ENCODE peak calls at places on chromosomes 6 and 20, in eight cellular contexts. R, E, M, F, D, O, S and N are unnamed samples.

GRCh38 chr20:10217517-10218410 is 866 bp upstream of the SNAP25 start:
- DNase-seq in M (peak; percentile 94), R (no peak), D (no peak), E (peak; percentile 69), S (no peak), F (peak; percentile 11), O (no peak), N (no peak)

GRCh38 chr6:136952714-136953260 is 30.7 kb downstream of the SLC35D3 start:
- DNase-seq in R (no peak), M (no peak), O (no peak), D (no peak), S (no peak), E (no peak), F (no peak), N (no peak)

GRCh38 chr6:18820725-18821124 is 433.6 kb downstream of the RNF144B start:
- DNase-seq in R (no peak), S (no peak), M (no peak), O (no peak), F (no peak), E (no peak), D (no peak), N (no peak)

GRCh38 chr6:90294614-90294988 is 2.0 kb downstream of the BACH2 start:
- DNase-seq in D (no peak), F (no peak), S (no peak), O (no peak), R (no peak), E (no peak), M (no peak), N (no peak)

GRCh38 chr6:127458817-127459216 is 372 bp downstream of the KIAA0408 start:
- DNase-seq in M (no peak), D (peak; percentile 72), S (peak; percentile 77), F (peak; percentile 43), O (no peak), R (no peak), E (peak; percentile 86), N (no peak)

GRCh38 chr20:8678098-8678776 is 390.6 kb upstream of the PLCB4 start:
- DNase-seq in M (no peak), F (no peak), R (no peak), S (no peak), O (no peak), E (no peak), D (no peak), N (no peak)

GRCh38 chr6:29564875-29565274 is 5.3 kb upstream of the UBD start:
- DNase-seq in D (no peak), R (no peak), F (no peak), S (no peak), M (no peak), E (no peak), O (no peak), N (no peak)

GRCh38 chr6:17418281-17419188 is 25.1 kb downstream of the CAP2 start:
- DNase-seq in M (peak; percentile 27), F (no peak), R (no peak), E (no peak), O (no peak), S (no peak), D (no peak), N (no peak)

GRCh38 chr6:48068326-48069191 is 42.4 kb downstream of the PTCHD4 start:
- DNase-seq in D (no peak), O (no peak), E (no peak), F (no peak), S (no peak), M (no peak), R (no peak), N (no peak)

GRCh38 chr6:169415179-169415578 is 161.5 kb upstream of the THBS2 start:
- DNase-seq in O (no peak), M (peak; percentile 6), E (no peak), F (no peak), S (no peak), R (no peak), D (no peak), N (no peak)

GRCh38 chr6:17281497-17282481 is 628 bp downstream of the RBM24 start:
- DNase-seq in E (peak; percentile 68), O (no peak), F (no peak), M (no peak), D (peak; percentile 69), R (no peak), S (peak; percentile 45), N (peak; percentile 13)

GRCh38 chr6:100267721-100268123 is 197.0 kb downstream of the SIM1 start:
- DNase-seq in R (no peak), F (no peak), D (no peak), E (no peak), O (no peak), S (no peak), M (no peak), N (no peak)

GRCh38 chr6:62652692-62653328 is 366.8 kb upstream of the KHDRBS2 start:
- DNase-seq in M (peak; percentile 3), F (peak; percentile 26), O (no peak), S (no peak), D (no peak), R (no peak), E (no peak), N (no peak)

GRCh38 chr6:113181164-113181563 is 676.0 kb upstream of the MARCKS start:
- DNase-seq in R (no peak), E (no peak), S (no peak), M (no peak), D (no peak), O (no peak), F (no peak), N (no peak)

GRCh38 chr6:40912158-40912946 is 126.7 kb downstream of the UNC5CL start:
- DNase-seq in S (peak; percentile 68), F (peak; percentile 72), R (no peak), M (peak; percentile 73), D (no peak), O (peak; percentile 69), E (no peak), N (no peak)

GRCh38 chr6:121435444-121436069 is at the start of gene GJA1:
- DNase-seq in R (no peak), D (no peak), F (peak; percentile 87), M (peak; percentile 79), E (no peak), O (no peak), S (no peak), N (no peak)
- TF ChIP-seq POLR2A in R (peak; percentile 14), D (peak; percentile 60), F (peak; percentile 28), M (no peak), E (no peak), O (no peak), S (no peak), N (no peak)

DNA sequence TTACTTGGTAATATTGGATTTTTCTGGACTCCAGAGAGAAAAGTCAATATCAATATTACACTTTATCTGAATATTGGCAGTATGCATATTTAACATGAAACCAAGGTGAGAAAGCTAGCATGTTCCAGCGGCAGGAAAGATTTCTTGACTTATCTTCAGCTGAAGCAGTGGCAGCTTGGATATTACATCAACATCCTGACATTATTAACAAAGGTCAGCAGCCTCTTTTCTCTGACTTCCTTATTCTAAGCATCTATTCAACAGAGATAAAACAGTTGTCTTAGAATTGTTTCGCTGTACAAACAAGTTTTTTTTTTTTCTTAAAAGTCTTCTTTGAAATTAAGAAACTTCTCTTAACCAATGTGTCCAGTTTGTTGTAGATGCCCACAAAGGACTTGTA is 11.8 kb downstream of the DCBLD1 start:
- DNase-seq in M (no peak), E (no peak), O (no peak), S (no peak), D (no peak), F (peak; percentile 48), R (no peak), N (no peak)
- H3K4me3 ChIP-seq in M (peak overlapping the region; percentile 31), E (no peak overlapping the region), O (no peak overlapping the region), S (no peak overlapping the region), D (no peak overlapping the region), F (peak overlapping the region; percentile 7), R (no peak overlapping the region), N (no peak overlapping the region)

GRCh38 chr20:63980806-63981728 is at the start of gene PRPF6:
- DNase-seq in S (peak; percentile 96), F (peak; percentile 99), D (peak; percentile 96), R (peak; percentile 96), E (peak; percentile 97), O (peak; percentile 97), M (peak; percentile 97), N (peak; percentile 98)
- TF ChIP-seq POLR2A in S (peak; percentile 61), F (peak; percentile 73), D (peak; percentile 74), R (peak; percentile 73), E (peak; percentile 70), O (peak; percentile 86), M (peak; percentile 68), N (peak; percentile 39)

DNA sequence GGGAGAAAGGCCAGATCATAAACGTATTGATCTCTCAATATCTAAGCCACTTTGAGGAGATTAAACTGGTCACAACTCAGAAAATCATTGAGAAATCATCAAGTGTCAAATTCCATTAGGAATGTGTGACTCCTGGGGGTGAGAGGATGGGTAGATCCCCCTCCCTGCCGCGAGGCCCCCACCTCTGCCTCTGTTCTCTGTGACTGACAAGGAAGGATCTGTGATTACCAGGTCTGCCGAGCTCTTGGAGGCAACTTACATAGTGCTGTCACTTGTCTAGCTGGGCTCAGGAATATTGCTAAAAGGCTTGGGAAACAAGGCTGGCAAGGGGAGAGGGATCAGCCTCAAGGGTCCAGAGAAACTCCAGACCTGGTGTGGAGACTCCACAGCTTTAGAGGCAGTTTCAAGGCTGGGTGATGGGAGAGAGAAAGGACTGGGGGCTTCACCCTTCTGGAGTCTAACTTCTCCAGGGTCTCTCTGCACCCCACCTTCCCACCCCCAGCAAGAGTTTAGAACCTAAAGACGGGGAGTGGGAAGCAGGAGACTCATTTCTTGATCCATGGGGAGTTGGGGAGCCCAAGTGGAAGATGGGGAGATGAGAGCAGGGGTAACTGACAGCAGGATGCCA is 11.6 kb upstream of the ARMC12 start:
- DNase-seq in S (peak; percentile 42), F (no peak), D (no peak), R (no peak), E (no peak), O (peak; percentile 5), M (no peak), N (no peak)
- H3K4me3 ChIP-seq in S (no peak overlapping the region), F (peak overlapping the region; percentile 8), D (no peak overlapping the region), R (no peak overlapping the region), E (no peak overlapping the region), O (no peak overlapping the region), M (no peak overlapping the region), N (no peak overlapping the region)

DNA sequence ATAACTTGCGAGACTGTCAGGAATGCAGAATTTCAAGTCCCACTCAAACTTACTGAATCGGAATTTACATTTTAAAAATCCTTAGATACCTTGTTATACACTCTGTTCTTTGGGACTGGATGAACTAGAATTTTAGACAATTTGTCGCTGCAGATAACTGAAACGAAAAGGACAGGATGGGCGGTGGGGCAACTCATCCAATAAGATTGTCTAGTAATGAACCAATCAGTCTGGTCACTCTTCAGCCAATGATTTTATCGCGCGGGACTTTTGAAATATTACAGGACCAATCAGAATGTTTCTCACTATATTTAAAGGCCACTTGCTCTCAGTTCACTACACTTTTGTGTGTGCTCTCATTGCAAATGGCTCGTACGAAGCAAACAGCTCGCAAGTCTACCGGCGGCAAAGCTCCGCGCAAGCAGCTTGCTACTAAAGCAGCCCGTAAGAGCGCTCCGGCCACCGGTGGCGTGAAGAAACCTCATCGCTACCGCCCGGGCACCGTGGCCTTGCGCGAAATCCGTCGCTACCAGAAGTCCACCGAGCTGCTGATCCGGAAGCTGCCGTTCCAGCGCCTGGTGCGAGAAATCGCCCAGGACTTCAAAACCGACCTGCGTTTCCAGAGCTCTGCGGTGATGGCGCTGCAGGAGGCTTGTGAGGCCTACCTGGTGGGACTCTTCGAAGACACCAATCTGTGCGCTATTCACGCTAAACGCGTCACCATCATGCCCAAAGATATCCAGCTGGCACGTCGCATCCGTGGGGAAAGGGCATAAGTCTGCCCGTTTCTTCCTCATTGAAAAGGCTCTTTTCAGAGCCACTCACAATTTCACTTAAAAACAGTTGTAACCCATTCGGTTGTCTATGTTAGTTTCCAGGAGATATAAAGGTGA is 41.9 kb upstream of the HFE start:
- DNase-seq in E (peak; percentile 94), F (peak; percentile 98), S (peak; percentile 88), R (peak; percentile 70), M (peak; percentile 86), D (peak; percentile 86), O (no peak), N (peak; percentile 91)
- TF ChIP-seq POLR2A in E (peak; percentile 93), F (peak; percentile 100), S (peak; percentile 96), R (peak; percentile 62), M (peak; percentile 83), D (peak; percentile 29), O (no peak), N (no peak)

GRCh38 chr20:13148961-13149360 is 72.1 kb upstream of the ISM1 start:
- DNase-seq in E (no peak), D (no peak), O (no peak), M (no peak), S (no peak), R (no peak), F (no peak), N (no peak)
- H3K4me3 ChIP-seq in E (no peak overlapping the region), D (no peak overlapping the region), O (no peak overlapping the region), M (no peak overlapping the region), S (no peak overlapping the region), R (no peak overlapping the region), F (no peak overlapping the region), N (no peak overlapping the region)